ENCODE peak calls at places on chromosomes 12 and 14, in ten cellular contexts. K, S, A, P, Z, V, U, M, Y and T are unnamed samples.

GRCh38 chr12:124369901-124370378 is 75.0 kb downstream of the RFLNA start:
- DNase-seq in U (no peak), K (no peak), M (no peak), P (no peak), S (no peak), Z (no peak), V (no peak), Y (peak), A (no peak), T (no peak)

GRCh38 chr12:123242083-123242904 is 9.1 kb downstream of the MTRFR start:
- DNase-seq in S (no peak), K (peak), A (no peak), Y (no peak), P (no peak), Z (no peak), M (no peak), V (no peak), U (no peak), T (no peak)

GRCh38 chr12:4858385-4858784 is 51.3 kb upstream of the KCNA1 start:
- DNase-seq in U (no peak), Y (no peak), A (no peak), Z (no peak), M (peak), V (no peak), K (no peak), S (no peak), P (no peak), T (peak)

GRCh38 chr12:104490221-104490620 is 33.5 kb downstream of the CHST11 start:
- DNase-seq in V (no peak), P (no peak), U (no peak), Y (no peak), Z (no peak), M (no peak), A (no peak), S (no peak), K (no peak), T (peak)

GRCh38 chr14:30610719-30611388 is 11.3 kb upstream of the SCFD1 start:
- DNase-seq in U (peak), Z (no peak), M (peak), K (peak), V (peak), A (peak), P (no peak), S (peak), Y (no peak), T (peak)

GRCh38 chr14:88492272-88493089 is 62.3 kb downstream of the PTPN21 start:
- DNase-seq in M (peak), Z (peak), S (peak), K (peak), U (peak), A (peak), V (peak), Y (peak), P (peak), T (peak)

GRCh38 chr12:24042651-24043050 is 93.2 kb upstream of the SOX5 start:
- DNase-seq in M (peak), V (no peak), K (no peak), Y (no peak), Z (no peak), P (no peak), S (no peak), A (no peak), U (no peak), T (no peak)

GRCh38 chr14:93683241-93683640 is 105.0 kb downstream of the PRIMA1 start:
- DNase-seq in S (peak), P (no peak), V (no peak), M (no peak), U (no peak), K (no peak), Z (no peak), Y (no peak), A (no peak), T (no peak)

GRCh38 chr12:117155278-117156060 is 34.8 kb downstream of the FBXO21 start:
- DNase-seq in K (peak), U (no peak), Y (no peak), P (no peak), M (peak), A (peak), Z (no peak), S (peak), V (peak), T (peak)

GRCh38 chr12:121513464-121514183 is 67.2 kb downstream of the KDM2B start:
- DNase-seq in K (no peak), M (peak), Y (no peak), S (no peak), Z (no peak), V (no peak), U (no peak), A (peak), P (no peak), T (peak)

GRCh38 chr14:101191882-101192660 is 288.5 kb upstream of the RTL1 start:
- DNase-seq in S (no peak), V (no peak), Y (no peak), A (no peak), P (no peak), U (no peak), M (no peak), K (no peak), Z (no peak), T (no peak)

GRCh38 chr14:102211240-102211639 is 71.5 kb downstream of the WDR20 start:
- DNase-seq in V (no peak), U (no peak), Y (no peak), P (no peak), Z (no peak), M (no peak), S (no peak), K (no peak), A (no peak), T (no peak)

GRCh38 chr12:3641428-3641883 is 111.5 kb downstream of the CRACR2A start:
- DNase-seq in K (peak), V (no peak), S (peak), Y (peak), U (no peak), M (no peak), A (no peak), Z (peak), P (peak), T (peak)

GRCh38 chr12:4518106-4518728 is 20.5 kb upstream of the RAD51AP1 start:
- DNase-seq in M (no peak), P (no peak), Y (no peak), S (peak), V (no peak), A (no peak), K (peak), Z (no peak), U (peak), T (peak)

GRCh38 chr12:26265606-26266005 is 70.2 kb downstream of the SSPN start:
- DNase-seq in M (no peak), Y (no peak), V (no peak), Z (no peak), A (no peak), U (no peak), K (no peak), S (no peak), P (no peak), T (peak)

GRCh38 chr12:26268841-26269553 is 73.6 kb downstream of the SSPN start:
- DNase-seq in Y (no peak), V (no peak), P (no peak), K (peak), S (peak), A (no peak), U (no peak), M (peak), Z (no peak), T (no peak)

GRCh38 chr12:26266881-26267280 is 71.5 kb downstream of the SSPN start:
- DNase-seq in U (no peak), M (no peak), P (no peak), V (no peak), K (no peak), Y (no peak), A (no peak), S (no peak), Z (no peak), T (peak)

GRCh38 chr12:26269554-26270284 is 74.3 kb downstream of the SSPN start:
- DNase-seq in M (no peak), S (no peak), U (no peak), K (no peak), Y (no peak), V (no peak), Z (no peak), P (no peak), A (no peak), T (no peak)

GRCh38 chr12:26264215-26264838 is 69.0 kb downstream of the SSPN start:
- DNase-seq in A (no peak), S (peak), Z (no peak), K (peak), Y (no peak), M (no peak), P (no peak), V (no peak), U (no peak), T (peak)
- TF ChIP-seq CTCF in A (no peak), S (peak), Z (no peak), K (no peak), Y (no peak), M (no peak), P (peak), V (no peak), U (no peak), T (peak)

DNA sequence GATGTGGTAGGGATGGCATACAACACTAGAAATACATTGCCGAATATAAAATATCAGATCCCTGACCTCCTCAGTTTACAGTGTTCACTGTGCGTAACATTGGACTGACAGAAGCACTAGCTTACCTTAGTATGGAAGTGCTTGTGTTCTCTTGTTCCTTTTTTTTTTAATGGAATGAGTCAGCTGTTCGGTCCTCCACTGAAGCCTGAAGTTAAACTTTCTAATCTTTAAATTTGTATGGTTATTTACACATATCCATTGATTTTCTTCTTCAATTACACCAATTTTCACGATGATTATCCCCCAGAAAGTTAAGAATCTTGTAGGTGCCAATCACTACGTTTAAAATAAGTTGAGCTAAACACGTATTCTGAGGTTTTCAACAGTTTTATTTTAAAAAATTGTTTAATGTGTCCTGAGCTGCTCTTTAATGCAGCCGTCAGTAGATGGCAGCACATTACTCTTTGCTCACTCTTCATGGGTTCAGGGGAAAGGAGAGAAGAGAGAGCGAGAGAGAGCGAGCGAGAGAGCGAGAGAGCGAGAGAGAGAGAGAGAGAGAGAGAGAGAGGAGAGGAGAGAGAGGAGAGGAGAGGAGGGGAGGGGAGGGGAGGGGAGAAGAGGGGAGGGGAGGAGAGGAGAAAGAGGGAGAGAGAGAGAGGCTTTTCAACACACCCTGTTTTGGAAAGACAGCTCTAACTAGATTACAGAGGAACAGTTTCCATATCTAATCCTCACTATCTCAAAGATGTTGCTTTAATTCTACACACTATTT is 134.7 kb upstream of the SCAF11 start:
- DNase-seq in K (peak), P (peak), Y (peak), Z (peak), S (peak), V (peak), M (peak), U (peak), A (peak), T (peak)
- H3K4me3 ChIP-seq in K (peak), P (no peak), Y (peak), Z (no peak), S (peak), V (no peak), M (no peak), U (no peak), A (no peak), T (no peak)

GRCh38 chr12:130872179-130873096 is 572 bp downstream of the RAN start:
- DNase-seq in M (no peak), U (no peak), V (peak), Y (no peak), Z (no peak), S (no peak), A (peak), K (peak), P (no peak), T (peak)

GRCh38 chr12:130868412-130868811 is 3.5 kb upstream of the RAN start:
- DNase-seq in U (no peak), Y (no peak), K (no peak), P (no peak), S (no peak), A (no peak), M (no peak), V (no peak), Z (no peak), T (no peak)

GRCh38 chr12:130873106-130873795 is 1.4 kb downstream of the RAN start:
- DNase-seq in V (no peak), Y (no peak), M (no peak), Z (no peak), A (no peak), U (no peak), K (no peak), S (peak), P (no peak), T (peak)

GRCh38 chr12:130871286-130872178 is at the start of gene RAN:
- DNase-seq in V (peak), U (peak), Y (peak), A (peak), K (peak), P (peak), M (peak), Z (peak), S (peak), T (peak)

DNA sequence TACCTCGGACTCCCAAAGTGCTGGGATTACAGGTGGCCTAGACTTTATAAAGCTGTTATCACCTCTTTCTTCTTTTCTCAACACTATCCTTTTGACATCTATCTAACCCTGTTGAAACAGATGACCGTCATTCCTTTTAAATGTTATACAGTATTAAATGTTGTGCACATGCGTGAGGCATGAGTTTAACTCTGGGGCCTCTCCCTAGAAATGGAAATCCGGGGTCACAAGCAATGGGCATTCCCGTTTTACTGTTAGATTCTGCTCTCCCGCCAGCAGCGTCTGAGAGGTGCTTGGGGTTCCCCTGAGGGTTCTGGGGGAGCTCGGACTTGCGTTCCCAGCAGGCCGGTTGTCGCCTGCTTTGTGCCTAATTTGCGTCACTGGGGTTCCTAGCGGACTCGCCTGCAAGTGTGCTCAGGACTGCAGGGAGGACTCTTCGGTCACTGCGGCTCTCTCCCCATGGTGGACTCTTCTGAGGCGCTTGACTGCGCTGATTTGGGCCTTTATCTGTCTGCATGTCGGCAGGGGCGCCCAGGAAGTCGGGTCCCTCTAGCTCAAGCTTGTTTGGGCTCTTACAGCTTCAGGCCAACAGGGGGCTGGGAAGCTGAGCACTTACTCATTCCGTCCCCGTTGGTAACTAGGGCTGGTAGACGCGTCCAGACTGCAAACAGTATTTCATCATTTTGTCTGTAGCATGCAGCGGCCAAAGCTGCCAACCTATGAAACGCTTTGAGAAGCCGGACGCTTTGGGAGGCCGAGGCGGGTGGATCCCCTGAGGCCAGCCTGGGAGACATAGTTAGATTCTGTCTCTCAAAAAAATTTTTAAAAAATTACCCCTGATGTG is 1.2 kb upstream of the RAN start:
- DNase-seq in U (peak), S (peak), A (peak), Z (peak), Y (peak), K (peak), V (peak), M (peak), P (peak), T (peak)
- TF ChIP-seq CTCF in U (peak), S (peak), A (peak), Z (peak), Y (peak), K (peak), V (peak), M (peak), P (peak), T (peak)

GRCh38 chr12:65911321-65911720 is 87.0 kb downstream of the HMGA2 start:
- DNase-seq in V (no peak), M (no peak), Z (no peak), Y (no peak), A (peak), S (peak), U (no peak), P (no peak), K (no peak), T (peak)

GRCh38 chr12:65922077-65922476 is 97.8 kb downstream of the HMGA2 start:
- DNase-seq in K (no peak), U (no peak), Y (no peak), P (no peak), Z (no peak), M (no peak), A (no peak), S (no peak), V (no peak), T (no peak)

GRCh38 chr12:65918057-65918456 is 93.8 kb downstream of the HMGA2 start:
- DNase-seq in A (no peak), K (no peak), Y (no peak), V (no peak), Z (no peak), P (no peak), U (no peak), M (no peak), S (no peak), T (no peak)

DNA sequence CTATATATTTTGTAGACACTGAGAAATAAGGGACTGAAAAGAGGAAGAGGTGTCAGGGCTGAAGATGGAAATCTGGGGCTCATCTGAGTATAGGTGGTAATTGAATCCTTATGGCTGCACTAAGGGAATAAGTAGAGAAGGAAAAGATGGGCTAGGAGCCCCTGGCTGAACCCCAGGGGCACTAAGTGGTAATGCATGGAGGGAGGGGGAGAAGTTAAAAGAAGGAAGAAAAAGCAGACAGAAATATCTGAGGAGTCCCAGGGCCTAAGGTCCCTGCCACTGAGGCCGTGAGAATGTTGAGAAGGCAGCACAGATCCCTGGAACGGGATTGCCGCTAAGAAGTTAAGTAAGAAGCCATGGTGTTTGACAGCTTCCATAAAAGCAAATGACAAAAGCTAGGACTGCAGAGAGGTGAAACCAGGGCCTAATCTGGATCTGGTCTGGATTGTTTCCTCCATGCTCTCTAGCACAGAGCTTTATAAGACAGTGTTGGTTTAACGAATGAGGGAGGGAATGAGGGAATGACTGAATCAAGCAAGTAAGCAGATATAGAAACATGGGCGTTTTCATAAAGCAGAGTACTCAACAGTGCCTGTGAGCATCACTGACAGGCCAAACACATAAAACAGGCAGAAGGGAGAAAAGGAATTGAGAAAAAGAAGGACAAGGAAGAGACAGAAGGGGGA is 92.9 kb downstream of the HMGA2 start:
- DNase-seq in Y (no peak), V (no peak), Z (no peak), P (no peak), S (no peak), A (no peak), U (no peak), K (peak), M (no peak), T (no peak)
- H3K4me3 ChIP-seq in Y (no peak), V (no peak), Z (no peak), P (no peak), S (no peak), A (no peak), U (no peak), K (no peak), M (no peak), T (no peak)

DNA sequence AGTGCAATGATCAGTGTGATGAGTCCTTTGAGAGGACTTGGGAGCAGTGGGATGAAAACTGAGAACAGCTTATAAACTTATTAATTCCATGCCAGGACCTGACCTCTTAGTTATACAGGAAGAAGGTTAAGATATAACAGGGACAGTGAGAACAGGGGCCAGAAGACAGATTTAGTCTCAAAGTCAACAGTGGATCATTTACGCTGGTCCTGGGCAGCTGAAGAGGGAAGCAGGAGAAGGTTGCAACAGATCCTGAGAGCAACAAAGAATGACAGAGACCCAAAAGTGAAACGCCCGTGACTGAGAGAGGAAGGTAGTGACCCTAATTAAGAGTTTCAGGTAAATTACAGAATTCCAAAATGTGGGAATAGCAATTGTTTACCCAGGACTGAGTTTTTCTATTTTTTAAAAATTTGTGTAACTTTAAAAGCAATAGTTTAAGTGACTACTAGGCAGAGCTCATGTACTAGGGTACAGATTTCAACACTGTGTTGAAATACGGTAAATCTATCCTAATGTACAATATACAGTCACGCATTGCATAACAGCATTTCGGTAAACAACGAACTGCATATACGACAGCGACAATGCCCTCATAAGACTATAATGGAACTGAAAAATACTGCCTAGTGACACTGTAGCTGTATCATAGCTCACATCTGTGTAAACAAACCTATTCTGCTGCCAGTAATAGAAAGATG is 77.7 kb upstream of the GNPNAT1 start:
- DNase-seq in S (no peak), K (no peak), U (no peak), Z (no peak), P (no peak), M (no peak), V (no peak), A (no peak), Y (no peak), T (no peak)
- TF ChIP-seq CTCF in S (no peak), K (no peak), U (no peak), Z (no peak), P (no peak), M (no peak), V (no peak), A (no peak), Y (no peak), T (no peak)

DNA sequence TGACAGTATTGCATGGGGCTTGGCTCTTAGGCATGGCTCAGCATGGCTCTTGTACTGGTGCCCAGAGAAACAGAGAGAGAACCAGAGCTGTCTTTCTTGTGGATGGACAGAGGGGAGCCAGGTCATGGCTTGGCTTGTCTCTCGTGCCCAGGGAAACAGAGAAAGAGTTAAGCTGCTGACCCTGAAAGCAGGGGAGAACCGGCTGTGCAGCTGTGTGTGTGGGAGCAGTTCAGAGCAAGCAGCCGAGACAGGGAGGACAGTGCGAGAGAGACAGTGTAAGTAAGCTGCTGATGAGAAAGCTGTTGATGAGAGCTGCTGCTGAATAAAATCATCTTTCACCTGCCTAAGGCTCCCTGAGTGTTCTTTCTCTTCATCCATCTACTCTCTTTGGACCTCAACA is 61.3 kb upstream of the DDHD1 start:
- DNase-seq in K (no peak), P (no peak), Z (no peak), A (no peak), U (no peak), S (no peak), M (no peak), Y (no peak), V (no peak), T (no peak)
- H3K4me3 ChIP-seq in K (no peak), P (no peak), Z (no peak), A (no peak), U (no peak), S (no peak), M (no peak), Y (no peak), V (no peak), T (no peak)